ENCODE peak calls at places on chromosome 16, in five cellular contexts. H is thoracic aorta, Q is stomach, O is BE2C, J is lower leg skin. N is an unnamed sample.

GRCh38 chr16:89646906-89647305 is 10.6 kb downstream of the CHMP1A start:
- DNase-seq in H (no peak), Q (no peak), O (no peak), J (no peak), N (no peak)

GRCh38 chr16:30805056-30805369 is 18.0 kb upstream of the ZNF629 start:
- DNase-seq in H (no peak), Q (no peak), O (no peak), J (no peak), N (no peak)

GRCh38 chr16:73771676-73772075 is 524.9 kb upstream of the PSMD7 start:
- DNase-seq in H (no peak), Q (no peak), O (no peak), J (no peak), N (no peak)

GRCh38 chr16:64952177-64952576 is 169.7 kb downstream of the CDH11 start:
- DNase-seq in H (no peak), Q (no peak), O (no peak), J (no peak), N (no peak)

GRCh38 chr16:27431773-27432599 is 30.0 kb downstream of the IL21R start:
- DNase-seq in H (no peak), Q (peak), O (no peak), J (peak), N (no peak)

GRCh38 chr16:3243882-3244281 is 8.9 kb upstream of the ZNF200 start:
- DNase-seq in H (no peak), Q (no peak), O (no peak), J (no peak), N (no peak)

GRCh38 chr16:1481906-1482835 is 6.6 kb downstream of the PTX4 start:
- DNase-seq in H (no peak), Q (no peak), O (no peak), J (no peak), N (no peak)

GRCh38 chr16:58236231-58236690 is 38.4 kb upstream of the CSNK2A2 start:
- DNase-seq in H (peak), Q (peak), O (peak), J (peak), N (peak)

GRCh38 chr16:88770459-88771293 is 14.3 kb downstream of the PIEZO1 start:
- DNase-seq in H (no peak), Q (peak), O (peak), J (no peak), N (no peak)

GRCh38 chr16:88306860-88307545 is 75.8 kb upstream of the ZNF469 start:
- DNase-seq in H (no peak), Q (no peak), O (no peak), J (no peak), N (no peak)

GRCh38 chr16:60741810-60742209 is 1294.4 kb downstream of the CDH8 start:
- DNase-seq in H (no peak), Q (no peak), O (no peak), J (no peak), N (no peak)

GRCh38 chr16:82832861-82833260 is 206.1 kb downstream of the CDH13 start:
- DNase-seq in H (no peak), Q (no peak), O (no peak), J (no peak), N (no peak)

GRCh38 chr16:72182976-72183375 is 11.0 kb upstream of the PMFBP1 start:
- DNase-seq in H (no peak), Q (no peak), O (no peak), J (no peak), N (no peak)

GRCh38 chr16:89710709-89711564 is 9.4 kb upstream of the SPATA2L start:
- DNase-seq in H (no peak), Q (no peak), O (no peak), J (no peak), N (no peak)

GRCh38 chr16:46929378-46930332 is 43.8 kb downstream of the DNAJA2 start:
- DNase-seq in H (no peak), Q (peak), O (peak), J (peak), N (peak)

GRCh38 chr16:4298761-4299522 is 16.9 kb upstream of the GLIS2 start:
- DNase-seq in H (no peak), Q (peak), O (peak), J (peak), N (no peak)

GRCh38 chr16:55991843-55992242 is 116.7 kb upstream of the CES5A start:
- DNase-seq in H (no peak), Q (no peak), O (no peak), J (no peak), N (no peak)
- H3K4me3 ChIP-seq in H (no peak), Q (no peak), O (no peak), J (no peak), N (no peak)

DNA sequence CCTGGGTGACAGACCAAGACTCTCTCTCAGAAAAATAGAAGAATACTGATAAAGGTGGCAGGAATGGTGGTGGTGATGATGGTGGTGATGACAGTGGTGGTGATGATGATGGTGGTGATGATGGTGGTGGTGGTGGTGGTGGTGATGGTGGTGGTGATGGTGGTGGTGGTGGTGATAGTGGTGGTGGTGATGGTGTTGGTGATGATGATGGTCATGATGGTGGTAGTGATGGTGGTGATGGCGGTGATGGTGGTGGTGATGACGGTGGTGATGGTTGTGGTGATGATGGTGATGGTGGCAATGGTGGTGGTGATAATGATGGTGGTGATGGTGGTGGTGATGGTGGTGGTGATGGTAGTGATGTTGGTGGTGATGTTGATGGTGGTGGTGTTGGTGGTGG is 18.0 kb upstream of the CIITA start:
- DNase-seq in H (no peak), Q (no peak), O (no peak), J (no peak), N (no peak)
- H3K4me3 ChIP-seq in H (no peak), Q (no peak), O (no peak), J (no peak), N (no peak)

DNA sequence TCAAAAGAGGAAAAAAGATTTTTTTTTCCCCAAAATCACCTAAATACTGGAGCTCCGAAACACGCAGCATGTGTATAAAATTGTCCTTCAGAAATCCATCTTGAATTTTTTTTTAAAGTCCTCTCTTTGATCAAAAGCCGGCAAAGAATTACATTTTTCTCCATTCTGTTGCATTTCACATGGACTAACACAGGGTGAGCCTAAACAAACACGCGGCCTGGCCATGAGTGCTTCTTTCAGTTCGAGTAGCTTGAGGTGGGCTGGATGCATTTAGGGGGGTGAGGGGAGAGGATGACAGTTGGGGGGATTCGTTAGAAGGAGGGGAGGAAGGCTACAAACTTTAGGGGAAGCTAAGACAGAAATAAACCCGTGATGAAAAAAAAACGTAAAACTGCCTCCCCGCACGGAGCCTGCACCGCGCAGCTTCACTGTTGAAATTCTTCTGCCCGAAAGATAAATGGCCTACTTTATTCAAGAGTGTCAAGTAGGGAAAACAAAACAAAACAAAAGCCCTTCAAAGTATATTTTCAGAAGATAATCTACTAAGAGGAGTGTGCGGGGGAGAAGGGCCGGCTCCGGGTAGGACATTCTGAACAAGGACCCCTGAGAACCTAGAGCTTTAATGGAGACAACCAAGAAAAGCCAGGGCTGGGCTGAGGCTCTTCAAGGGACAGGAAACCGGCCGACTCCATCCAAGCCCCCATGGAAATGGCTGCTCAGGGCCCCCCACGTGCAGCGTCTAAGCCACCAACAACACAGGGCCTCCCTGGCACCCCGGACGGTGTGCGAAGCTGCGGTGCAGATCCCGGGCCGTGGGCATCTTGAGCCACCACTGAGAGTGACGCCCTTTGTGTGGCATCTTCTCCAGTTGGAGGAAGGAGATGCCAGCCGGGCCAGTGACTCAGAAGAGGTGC is 251.2 kb downstream of the C16orf95 start:
- DNase-seq in H (no peak), Q (no peak), O (no peak), J (no peak), N (no peak)
- H3K4me3 ChIP-seq in H (peak), Q (no peak), O (no peak), J (no peak), N (no peak)

GRCh38 chr16:78317871-78318270 is 218.4 kb downstream of the WWOX start:
- DNase-seq in H (no peak), Q (no peak), O (no peak), J (no peak), N (no peak)
- H3K4me3 ChIP-seq in H (peak), Q (no peak), O (no peak), J (no peak), N (no peak)

GRCh38 chr16:85158702-85159225 is 46.5 kb upstream of the CIBAR2 start:
- DNase-seq in H (no peak), Q (no peak), O (no peak), J (no peak), N (no peak)

GRCh38 chr16:85157813-85158701 is 45.8 kb upstream of the CIBAR2 start:
- DNase-seq in H (no peak), Q (no peak), O (peak), J (no peak), N (no peak)

GRCh38 chr16:85159226-85159980 is 47.1 kb upstream of the CIBAR2 start:
- DNase-seq in H (no peak), Q (no peak), O (no peak), J (no peak), N (no peak)

GRCh38 chr16:85156869-85157268 is 44.6 kb upstream of the CIBAR2 start:
- DNase-seq in H (no peak), Q (no peak), O (no peak), J (no peak), N (no peak)

GRCh38 chr16:85157372-85157771 is 45.1 kb upstream of the CIBAR2 start:
- DNase-seq in H (no peak), Q (no peak), O (peak), J (no peak), N (no peak)
- H3K4me3 ChIP-seq in H (peak), Q (no peak), O (peak), J (no peak), N (no peak)

DNA sequence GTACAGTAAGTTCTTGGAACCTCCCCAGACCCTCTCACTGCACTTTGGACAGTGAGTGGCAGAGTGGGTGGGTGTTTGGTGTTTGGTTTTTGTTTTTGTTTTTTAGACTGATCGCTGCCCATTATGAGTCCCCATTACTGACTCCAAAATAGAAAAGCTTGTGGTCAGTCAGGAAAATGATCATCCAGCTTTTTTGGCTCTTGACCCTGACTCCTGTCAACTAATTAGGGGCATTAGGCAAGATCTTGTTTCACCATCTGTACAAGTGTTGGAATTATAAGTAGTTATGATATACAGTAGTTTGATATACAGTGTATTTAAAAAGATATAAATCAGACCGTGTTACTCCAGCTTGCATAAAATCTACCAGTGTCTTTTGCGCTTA is 6.3 kb downstream of the LYRM1 start:
- DNase-seq in H (no peak), Q (no peak), O (no peak), J (no peak), N (no peak)
- H3K4me3 ChIP-seq in H (peak), Q (no peak), O (no peak), J (no peak), N (no peak)

DNA sequence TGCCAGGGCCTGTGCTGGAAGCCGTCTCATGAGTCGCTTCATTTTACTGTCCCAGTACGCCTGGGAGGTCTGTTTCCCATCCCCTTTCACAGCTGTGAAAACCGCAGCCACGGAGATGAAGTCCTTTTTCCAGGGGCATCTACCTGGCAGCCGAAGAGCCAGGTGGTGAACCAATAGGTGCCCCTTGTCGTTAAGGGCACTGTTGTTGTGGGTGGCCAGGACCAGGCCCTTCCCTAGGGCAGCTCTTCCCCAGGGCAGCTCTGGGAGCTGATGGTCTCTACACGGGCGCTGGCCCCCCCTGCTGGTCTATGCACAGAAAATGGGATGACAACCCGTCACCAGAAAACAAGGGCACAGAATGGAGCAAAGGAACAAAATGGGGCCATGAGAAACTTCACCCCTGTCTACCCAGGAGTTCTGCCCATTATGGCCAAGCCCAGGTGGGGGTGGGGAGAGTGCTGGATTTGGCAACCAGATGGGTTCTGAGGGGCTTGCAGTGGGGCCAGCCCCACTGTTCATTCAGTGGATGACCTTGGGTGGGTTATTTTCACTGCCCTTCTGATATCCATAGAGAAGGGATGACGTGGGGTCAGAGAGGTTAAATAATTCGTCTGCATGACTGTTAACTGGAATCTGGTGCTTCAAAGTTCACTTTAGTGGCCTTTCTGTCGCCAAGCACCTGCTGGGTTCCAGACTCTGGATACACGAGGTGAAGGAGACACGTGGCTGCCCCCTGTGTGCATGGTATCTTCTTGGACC is 11.5 kb downstream of the RMI2 start:
- DNase-seq in H (no peak), Q (peak), O (peak), J (no peak), N (no peak)
- H3K4me3 ChIP-seq in H (no peak), Q (no peak), O (no peak), J (no peak), N (no peak)

DNA sequence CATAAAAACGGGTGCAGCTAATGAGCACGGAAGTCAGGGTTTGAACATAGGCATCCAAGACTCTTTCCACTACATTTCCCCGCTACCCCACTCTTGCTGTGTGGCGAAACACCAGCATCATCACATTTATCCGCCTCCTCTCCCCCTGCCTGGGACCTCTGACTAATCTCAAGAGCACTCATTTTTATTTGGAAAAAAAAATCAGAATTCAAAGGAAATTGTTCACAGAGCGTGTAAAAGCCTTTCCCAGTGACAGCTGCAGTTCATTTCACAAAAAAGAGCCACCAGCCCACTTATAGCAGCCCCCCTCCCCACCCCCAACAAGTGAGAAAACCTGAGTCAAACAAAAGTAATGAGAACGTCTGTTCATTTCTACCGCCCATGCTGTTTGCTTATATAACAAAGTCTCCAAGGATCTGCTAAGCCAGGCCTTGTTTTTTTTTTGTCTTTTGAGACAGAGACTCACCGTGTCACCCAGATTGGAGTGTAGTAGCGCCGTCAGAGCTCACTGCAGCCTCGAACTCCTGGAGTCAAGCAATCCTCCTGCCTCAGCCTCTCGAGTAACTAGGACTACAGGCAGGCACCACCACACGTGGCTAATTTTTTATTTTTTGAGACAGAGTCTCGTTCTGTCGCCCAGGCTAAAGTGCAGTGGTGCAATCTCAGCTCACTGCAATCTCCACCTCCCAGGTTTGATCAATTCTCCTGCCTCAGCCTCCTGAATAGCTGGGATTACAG is 48.3 kb upstream of the HAPSTR1 start:
- DNase-seq in H (no peak), Q (no peak), O (no peak), J (peak), N (no peak)
- H3K4me3 ChIP-seq in H (no peak), Q (no peak), O (no peak), J (no peak), N (no peak)